ENCODE peak calls at places on chromosomes 1 and 21, in five cellular contexts. L is K562, R is GM12878, U is SK-N-SH, Y is HepG2. O is an unnamed sample.

GRCh38 chr1:235199441-235199840 is 38.4 kb upstream of the RBM34 start:
- DNase-seq in Y (no peak), R (no peak), L (peak; percentile 46), U (peak; percentile 23), O (no peak)

GRCh38 chr1:40477680-40478057 is 579 bp downstream of the ZFP69 start:
- DNase-seq in U (no peak), L (peak; percentile 55), Y (no peak), R (no peak), O (no peak)

GRCh38 chr1:45334308-45335245 is 5.4 kb upstream of the TOE1 start:
- DNase-seq in R (no peak), U (no peak), Y (no peak), L (no peak), O (no peak)

GRCh38 chr1:51567653-51568052 is 48.6 kb upstream of the EPS15 start:
- DNase-seq in L (no peak), U (no peak), R (no peak), Y (no peak), O (no peak)

GRCh38 chr1:211705439-211706205 is 30.2 kb upstream of the NEK2 start:
- DNase-seq in U (no peak), Y (no peak), L (no peak), R (no peak), O (no peak)

GRCh38 chr1:48049823-48050539 is 52.8 kb upstream of the TRABD2B start:
- DNase-seq in Y (no peak), U (no peak), R (no peak), L (no peak), O (no peak)

GRCh38 chr1:108016451-108016920 is 51.5 kb upstream of the VAV3 start:
- DNase-seq in U (peak; percentile 38), R (no peak), Y (no peak), L (peak; percentile 89), O (no peak)

GRCh38 chr1:42518894-42519293 is 55.8 kb downstream of the CCDC30 start:
- DNase-seq in U (no peak), R (no peak), Y (no peak), L (no peak), O (no peak)

GRCh38 chr1:13754510-13755103 is 54.6 kb downstream of the PRDM2 start:
- DNase-seq in U (peak; percentile 27), Y (no peak), R (no peak), L (no peak), O (no peak)

GRCh38 chr1:37995773-37996379 is 6.1 kb upstream of the SF3A3 start:
- DNase-seq in R (no peak), L (no peak), Y (no peak), U (peak; percentile 86), O (no peak)

GRCh38 chr1:175824079-175824478 is 80.7 kb upstream of the TNR start:
- DNase-seq in U (no peak), Y (no peak), R (no peak), L (peak; percentile 58), O (no peak)

GRCh38 chr1:204529371-204529895 is 13.2 kb downstream of the MDM4 start:
- DNase-seq in Y (no peak), U (no peak), L (no peak), R (no peak), O (no peak)

GRCh38 chr1:12232221-12232620 is 2.4 kb downstream of the VPS13D start:
- DNase-seq in R (no peak), U (no peak), L (no peak), Y (no peak), O (peak; percentile 41)

GRCh38 chr1:116886532-116886931 is 23.2 kb upstream of the PTGFRN start:
- DNase-seq in Y (no peak), R (no peak), U (no peak), L (no peak), O (no peak)

GRCh38 chr1:21311016-21311415 is 20.8 kb upstream of the ECE1 start:
- DNase-seq in L (no peak), R (no peak), U (no peak), Y (peak; percentile 87), O (no peak)

GRCh38 chr21:32921632-32922230 is 104.0 kb upstream of the OLIG2 start:
- DNase-seq in U (no peak), R (no peak), Y (no peak), L (peak; percentile 67), O (peak; percentile 29)

GRCh38 chr1:232954594-232955365 is 4.4 kb downstream of the NTPCR start:
- DNase-seq in L (no peak), Y (no peak), U (no peak), R (no peak), O (no peak)

GRCh38 chr1:225754940-225755635 is 22.5 kb upstream of the SRP9 start:
- DNase-seq in U (no peak), Y (peak; percentile 93), R (no peak), L (no peak), O (no peak)

GRCh38 chr1:40907899-40908298 is 45.7 kb upstream of the CITED4 start:
- DNase-seq in L (no peak), R (no peak), U (no peak), Y (no peak), O (no peak)

GRCh38 chr1:50981741-50982140 is 11.7 kb downstream of the CDKN2C start:
- DNase-seq in Y (no peak), L (peak; percentile 53), U (peak; percentile 22), R (no peak), O (no peak)

GRCh38 chr1:10794724-10795304 is 1.6 kb downstream of the CASZ1 start:
- DNase-seq in R (no peak), L (no peak), U (peak; percentile 59), Y (no peak), O (no peak)

GRCh38 chr1:10292188-10292587 is 81.8 kb downstream of the KIF1B start:
- DNase-seq in Y (no peak), R (no peak), U (no peak), L (no peak), O (no peak)

GRCh38 chr1:27130798-27131197 is 24.1 kb downstream of the SLC9A1 start:
- DNase-seq in L (no peak), Y (no peak), R (no peak), U (no peak), O (no peak)

GRCh38 chr1:20071416-20071815 is 1.4 kb downstream of the PLA2G5 start:
- DNase-seq in U (no peak), R (no peak), L (no peak), Y (no peak), O (no peak)

GRCh38 chr1:59701376-59701775 is 113.4 kb upstream of the HOOK1 start:
- DNase-seq in R (no peak), U (no peak), L (no peak), Y (no peak), O (no peak)

GRCh38 chr21:39316062-39316461 is 2.6 kb upstream of the BRWD1 start:
- DNase-seq in L (no peak), R (no peak), Y (no peak), U (no peak), O (no peak)

GRCh38 chr21:39316729-39317128 is 3.3 kb upstream of the BRWD1 start:
- DNase-seq in L (no peak), U (no peak), Y (no peak), R (no peak), O (no peak)

GRCh38 chr21:39318091-39318959 is 4.9 kb upstream of the BRWD1 start:
- DNase-seq in U (no peak), Y (no peak), L (no peak), R (no peak), O (no peak)

GRCh38 chr21:39315603-39316002 is 2.2 kb upstream of the BRWD1 start:
- DNase-seq in Y (no peak), U (no peak), L (no peak), R (no peak), O (no peak)

DNA sequence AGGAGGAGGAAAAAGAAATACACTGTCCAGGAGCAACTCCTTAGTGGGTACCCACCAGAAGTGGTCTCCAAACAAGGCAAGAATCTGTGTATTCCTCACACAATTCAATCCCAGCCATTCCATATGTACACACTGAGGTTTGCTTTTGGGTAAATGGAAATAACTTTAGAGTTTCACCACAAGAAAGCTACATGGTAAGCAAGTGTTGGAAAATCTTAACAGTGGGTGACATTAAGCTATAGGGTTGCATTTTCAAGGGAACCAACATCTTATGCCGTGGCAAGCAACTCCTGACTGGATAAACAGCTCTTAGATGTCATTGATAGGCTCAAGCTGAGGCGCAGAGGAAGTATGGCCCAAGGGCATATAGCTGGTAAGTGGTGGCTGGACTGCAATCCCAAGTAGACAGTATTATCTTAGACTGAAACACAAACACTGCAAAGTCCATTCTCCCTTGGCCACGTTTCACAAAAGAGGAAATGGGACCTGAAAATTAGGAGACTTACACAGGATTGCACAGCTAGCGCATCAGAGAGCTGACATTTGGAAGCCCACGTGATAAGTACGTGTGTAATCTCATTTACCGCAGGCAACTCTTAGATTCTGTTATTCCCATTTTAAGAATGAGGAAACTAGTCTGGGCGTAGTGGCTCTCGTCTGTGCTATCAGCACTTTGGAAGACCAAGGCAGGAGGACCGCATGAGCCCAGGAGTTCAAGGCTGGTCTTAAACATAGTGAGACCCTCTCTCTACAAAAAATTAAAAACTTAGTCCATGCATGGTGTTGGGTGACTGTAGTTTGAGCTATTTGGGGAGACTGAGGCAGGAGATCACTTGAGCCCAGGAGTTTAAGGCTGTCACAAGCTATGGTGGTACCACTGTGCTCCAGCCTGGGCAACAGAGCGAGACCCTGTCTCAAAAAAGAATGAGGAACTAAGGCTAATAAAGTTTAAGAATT is 4.0 kb upstream of the BRWD1 start:
- DNase-seq in R (no peak), L (peak; percentile 80), Y (no peak), U (peak; percentile 21), O (no peak)
- TF ChIP-seq ZBTB33 in R (no peak), L (peak; percentile 42), Y (peak; percentile 86), U (no peak), O (no peak)

GRCh38 chr1:65541161-65541560 is 120.7 kb downstream of the LEPR start:
- DNase-seq in L (no peak), U (no peak), R (no peak), Y (no peak), O (no peak)
- TF ChIP-seq ZBTB33 in L (no peak), U (no peak), R (no peak), Y (no peak), O (no peak)

DNA sequence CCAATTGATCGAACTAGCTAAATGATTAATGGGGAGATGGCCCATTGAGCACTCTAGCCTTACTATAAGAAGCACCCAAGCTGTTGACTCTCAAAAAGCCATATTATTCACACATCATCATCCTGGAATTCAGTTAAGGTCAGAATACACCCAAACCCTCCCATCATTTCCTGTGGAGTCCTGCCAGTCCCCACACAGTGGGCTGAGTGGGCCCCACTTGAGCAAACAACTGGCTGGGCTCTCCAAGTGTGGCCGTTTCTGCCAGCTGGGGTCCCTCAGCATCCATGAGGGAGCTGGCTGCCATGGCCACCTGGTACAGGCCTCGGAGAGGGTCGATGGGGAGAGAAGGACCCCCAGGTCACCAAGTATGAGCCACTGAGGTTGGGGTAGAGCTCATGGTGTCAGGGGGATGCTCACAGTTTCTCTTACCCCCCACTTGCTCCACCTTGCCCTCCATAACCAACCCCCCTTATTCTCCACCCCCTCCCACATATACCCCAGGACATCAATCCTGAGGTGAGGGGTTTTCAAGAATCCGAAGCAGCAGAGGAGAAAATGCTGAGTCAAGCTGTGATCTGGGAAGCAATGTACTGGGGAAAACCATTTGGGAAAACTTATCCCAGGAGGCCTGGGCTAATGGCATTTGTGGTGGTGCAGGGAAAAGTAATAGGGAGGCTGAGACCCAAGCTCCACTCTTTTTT is 60.3 kb downstream of the UBE2T start:
- DNase-seq in Y (no peak), R (no peak), L (no peak), U (no peak), O (no peak)
- TF ChIP-seq ZBTB33 in Y (no peak), R (no peak), L (no peak), U (peak; percentile 33), O (no peak)

DNA sequence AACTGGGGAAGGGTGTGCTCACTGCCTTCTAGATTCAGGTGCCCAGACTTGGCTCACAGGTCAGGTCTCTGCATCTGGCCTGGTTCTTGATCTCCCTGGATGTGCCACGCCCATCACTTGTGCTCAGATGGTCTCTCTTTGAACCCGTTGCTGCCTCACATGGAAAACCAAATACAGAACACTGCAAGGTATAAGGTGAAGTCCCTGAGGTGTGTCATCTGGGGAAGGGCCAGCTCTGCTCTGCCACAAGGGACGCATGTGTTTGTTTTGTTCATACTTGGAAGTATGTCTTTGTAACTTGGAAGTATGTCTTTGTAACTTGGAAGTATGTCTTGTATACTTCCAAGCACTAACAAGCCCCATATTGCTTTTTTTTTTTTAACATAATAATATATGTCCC is 13.4 kb upstream of the CRNN start:
- DNase-seq in L (no peak), Y (no peak), R (no peak), U (no peak), O (no peak)
- TF ChIP-seq ZBTB33 in L (no peak), Y (no peak), R (no peak), U (no peak), O (no peak)